ENCODE peak calls at places on chromosomes 13 and 19, in nine cellular contexts. U is astrocyte, O is AG04450, N is heart right ventricle, Q is fibroblast of lung, Z is left lung, T is aorta, B is GM23248, C is iPS DF 6.9. K is an unnamed sample.

GRCh38 chr13:103839460-103839859 is 773.2 kb upstream of the SLC10A2 start:
- DNase-seq in Z (no peak), T (no peak), C (no peak), B (no peak), U (no peak), N (no peak), O (no peak), Q (no peak), K (no peak)

GRCh38 chr19:30029721-30030510 is 87.9 kb downstream of the URI1 start:
- DNase-seq in O (no peak), B (no peak), N (no peak), U (peak), Q (peak), C (no peak), T (no peak), Z (no peak), K (peak)

GRCh38 chr13:111488466-111489132 is 168.2 kb downstream of the TEX29 start:
- DNase-seq in C (no peak), U (no peak), B (no peak), O (no peak), Q (no peak), N (no peak), Z (peak), T (no peak), K (no peak)

GRCh38 chr19:11574689-11575088 is 2.8 kb downstream of the ACP5 start:
- DNase-seq in O (no peak), Q (no peak), B (no peak), U (no peak), C (no peak), T (no peak), N (no peak), Z (no peak), K (no peak)

GRCh38 chr13:62875118-62875640 is 1459.5 kb upstream of the PCDH20 start:
- DNase-seq in B (no peak), O (no peak), U (no peak), T (no peak), Q (no peak), C (no peak), N (no peak), Z (no peak), K (no peak)

GRCh38 chr19:17370026-17370587 is 7.0 kb downstream of the PLVAP start:
- DNase-seq in Z (no peak), T (no peak), Q (peak), U (peak), N (no peak), B (peak), C (no peak), O (peak), K (no peak)

GRCh38 chr13:48319458-48320395 is 16.2 kb downstream of the RB1 start:
- DNase-seq in U (no peak), B (no peak), N (no peak), Z (peak), Q (no peak), T (no peak), C (no peak), O (no peak), K (no peak)

GRCh38 chr13:93268327-93269028 is 41.9 kb downstream of the GPC6 start:
- DNase-seq in Q (no peak), U (no peak), N (no peak), T (no peak), B (no peak), C (no peak), O (no peak), Z (no peak), K (no peak)

GRCh38 chr19:29499261-29499920 is 26.4 kb upstream of the VSTM2B start:
- DNase-seq in B (no peak), N (no peak), T (peak), Q (no peak), O (no peak), U (no peak), C (no peak), Z (no peak), K (no peak)

GRCh38 chr13:33380487-33381079 is 95.0 kb upstream of the STARD13 start:
- DNase-seq in N (no peak), O (no peak), Z (no peak), B (no peak), Q (no peak), C (no peak), U (no peak), T (no peak), K (no peak)

GRCh38 chr13:34002141-34002540 is 184.2 kb downstream of the RFC3 start:
- DNase-seq in Z (no peak), N (no peak), B (no peak), T (no peak), C (no peak), O (no peak), U (no peak), Q (no peak), K (no peak)

GRCh38 chr19:17180997-17181702 is 34.0 kb upstream of the USE1 start:
- DNase-seq in Z (no peak), O (no peak), B (no peak), N (no peak), C (no peak), U (no peak), T (no peak), Q (no peak), K (no peak)

GRCh38 chr19:11324079-11324661 is 15.3 kb downstream of the RAB3D start:
- DNase-seq in O (peak), T (peak), C (no peak), Q (peak), U (peak), N (peak), B (peak), Z (peak), K (peak)

GRCh38 chr19:5339950-5340636 is 519 bp downstream of the PTPRS start:
- DNase-seq in B (peak), C (no peak), Q (no peak), N (no peak), T (no peak), U (no peak), Z (peak), O (no peak), K (no peak)

GRCh38 chr19:46802152-46802551 is 13.8 kb upstream of the SLC1A5 start:
- DNase-seq in N (no peak), U (no peak), T (no peak), B (no peak), Z (no peak), Q (no peak), O (no peak), C (no peak), K (no peak)

GRCh38 chr19:3520166-3521103 is 14.3 kb downstream of the FZR1 start:
- DNase-seq in T (no peak), Z (no peak), O (no peak), B (no peak), C (no peak), Q (no peak), N (no peak), U (no peak), K (peak)

GRCh38 chr19:45162464-45163143 is 1.8 kb upstream of the NKPD1 start:
- DNase-seq in O (no peak), T (no peak), B (no peak), C (no peak), N (no peak), Z (no peak), Q (no peak), U (no peak), K (no peak)

GRCh38 chr19:6108721-6109633 is 1.3 kb downstream of the RFX2 start:
- DNase-seq in N (peak), Z (peak), O (no peak), B (peak), C (no peak), U (peak), T (peak), Q (peak), K (no peak)

GRCh38 chr13:95524270-95524901 is 28.1 kb upstream of the CLDN10 start:
- DNase-seq in O (no peak), B (peak), U (no peak), C (no peak), Q (peak), Z (no peak), T (no peak), N (no peak), K (peak)

GRCh38 chr19:5340637-5341447 is at the start of gene PTPRS:
- DNase-seq in Q (peak), B (peak), U (peak), T (peak), C (no peak), Z (peak), O (peak), N (peak), K (no peak)

GRCh38 chr19:4088975-4089374 is 22.3 kb upstream of the ZBTB7A start:
- DNase-seq in C (no peak), U (no peak), T (no peak), Q (no peak), Z (no peak), O (no peak), N (no peak), B (no peak), K (no peak)

GRCh38 chr13:27962128-27962841 is 6.8 kb downstream of the CDX2 start:
- DNase-seq in B (no peak), N (no peak), O (no peak), Q (no peak), Z (no peak), C (no peak), T (no peak), U (no peak), K (no peak)

GRCh38 chr19:48321622-48322591 is 3.4 kb upstream of the EMP3 start:
- DNase-seq in O (peak), T (peak), Z (peak), C (no peak), B (peak), Q (peak), U (peak), N (peak), K (peak)

GRCh38 chr19:54424660-54425381 is 9.6 kb downstream of the TTYH1 start:
- DNase-seq in T (no peak), B (no peak), Q (no peak), N (no peak), U (no peak), Z (no peak), C (no peak), O (no peak), K (no peak)

GRCh38 chr19:14440049-14440448 is 6.9 kb downstream of the PKN1 start:
- DNase-seq in C (no peak), U (no peak), N (peak), Q (no peak), B (no peak), T (peak), Z (peak), O (no peak), K (no peak)

DNA sequence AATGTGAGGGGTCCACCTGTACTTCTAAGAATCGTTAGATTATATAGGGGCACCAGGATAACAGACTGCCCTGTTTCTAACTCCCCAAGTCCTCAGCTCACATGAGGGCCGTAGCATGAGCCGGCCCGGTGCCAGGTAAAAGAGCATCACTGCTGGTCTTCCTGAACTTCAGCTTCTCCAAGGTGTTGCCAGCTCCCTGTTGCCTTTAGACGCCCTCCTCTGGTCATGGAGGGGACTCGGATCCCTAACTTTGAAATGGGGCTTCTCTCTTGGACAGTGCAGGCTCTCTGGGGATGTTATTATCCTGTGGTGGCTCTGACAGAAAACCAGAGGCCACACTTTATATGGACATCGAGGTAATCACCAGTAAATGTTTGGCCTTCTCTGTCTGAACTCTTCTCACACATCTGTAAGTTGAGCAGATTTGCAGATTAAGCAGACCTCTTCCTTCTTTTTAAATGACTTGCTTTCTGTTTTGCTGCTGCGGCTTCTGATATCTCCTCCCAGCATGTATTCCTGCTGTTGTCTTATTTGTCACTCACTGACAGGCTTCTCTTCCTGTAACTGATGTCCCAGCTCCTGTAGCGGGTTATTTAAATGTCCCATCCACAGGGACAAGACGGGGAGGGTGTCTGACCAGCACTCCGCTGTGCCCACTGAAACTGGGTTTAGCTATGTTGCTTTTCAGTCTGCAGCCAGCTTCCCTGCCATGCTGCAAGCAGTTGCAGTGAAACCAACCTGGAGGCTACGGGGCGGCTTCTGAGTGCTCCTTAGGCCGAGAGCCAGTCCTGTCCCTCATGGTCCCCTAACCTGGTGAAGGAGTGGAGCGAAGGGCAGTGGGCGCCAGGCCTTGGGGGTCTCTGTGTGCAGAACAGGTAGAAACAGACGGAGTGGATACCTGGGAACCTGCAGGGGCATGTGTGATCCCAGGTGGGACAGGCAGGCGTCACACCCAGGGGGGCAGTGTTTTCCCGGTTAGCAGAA is 39.2 kb downstream of the TSSK6 start:
- DNase-seq in O (no peak), B (peak), T (no peak), C (no peak), Q (no peak), Z (peak), U (no peak), N (no peak), K (no peak)
- H3K27ac ChIP-seq in O (no peak), B (no peak), T (no peak), C (no peak), Q (no peak), Z (no peak), U (no peak), N (no peak), K (no peak)

DNA sequence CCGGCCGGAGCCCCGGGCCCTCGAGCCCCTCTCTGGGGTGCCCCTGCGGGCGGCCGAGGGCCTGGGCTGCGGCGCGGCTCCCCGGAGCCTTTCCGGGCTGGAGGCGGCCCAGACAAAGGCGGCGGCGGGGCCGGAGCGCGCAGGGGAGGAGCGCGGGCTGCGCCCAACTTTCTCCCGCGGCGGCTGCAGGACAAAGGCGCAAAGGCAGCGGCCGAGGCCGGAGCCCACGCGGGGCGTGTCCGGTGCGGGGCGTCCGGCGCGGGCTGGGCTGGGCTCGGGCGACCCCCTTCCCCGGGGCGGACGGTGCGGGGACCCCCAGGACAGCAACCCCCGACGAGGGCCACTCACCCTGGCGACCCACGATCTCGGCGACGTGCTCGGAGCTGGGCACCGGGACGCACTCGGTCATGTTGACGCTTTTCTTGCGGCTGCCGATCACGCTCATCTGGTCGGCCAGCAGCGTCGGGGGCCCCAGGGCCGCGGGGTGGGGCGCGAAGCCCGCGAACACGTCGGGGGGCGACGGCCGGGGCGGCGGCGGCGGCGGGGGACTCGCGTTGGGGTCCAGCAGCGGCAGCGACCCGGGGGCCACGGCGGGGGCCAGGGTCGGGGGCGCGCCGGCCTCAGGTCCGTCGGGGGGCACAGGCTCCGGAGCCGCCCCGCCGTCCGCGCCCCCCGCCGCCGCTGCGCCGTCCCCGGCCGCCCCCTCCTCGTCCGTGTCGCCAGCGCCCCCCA is 843 bp downstream of the MEX3D start:
- DNase-seq in U (peak), O (no peak), Z (no peak), B (peak), T (peak), C (no peak), Q (no peak), N (no peak), K (no peak)
- H3K27ac ChIP-seq in U (peak), O (peak), Z (peak), B (peak), T (no peak), C (no peak), Q (peak), N (peak), K (peak)

GRCh38 chr13:114015608-114016295 is 41.9 kb upstream of the C13orf46 start:
- DNase-seq in Z (peak), B (peak), N (peak), O (no peak), U (no peak), Q (peak), C (no peak), T (no peak), K (peak)

GRCh38 chr13:114016321-114017027 is 42.6 kb upstream of the C13orf46 start:
- DNase-seq in Z (peak), T (no peak), U (no peak), O (no peak), N (no peak), B (no peak), C (no peak), Q (no peak), K (no peak)

GRCh38 chr13:114013336-114013735 is 39.5 kb upstream of the C13orf46 start:
- DNase-seq in C (no peak), B (no peak), N (no peak), Q (no peak), Z (no peak), T (no peak), U (no peak), O (no peak), K (no peak)

GRCh38 chr13:114013952-114014629 is 40.2 kb upstream of the C13orf46 start:
- DNase-seq in T (no peak), Q (no peak), Z (peak), B (no peak), U (no peak), C (no peak), O (no peak), N (no peak), K (no peak)

GRCh38 chr13:114015111-114015551 is 41.3 kb upstream of the C13orf46 start:
- DNase-seq in N (no peak), U (no peak), O (no peak), Z (peak), C (no peak), T (no peak), B (no peak), Q (no peak), K (no peak)
- H3K27ac ChIP-seq in N (no peak), U (no peak), O (no peak), Z (no peak), C (no peak), T (no peak), B (peak), Q (no peak), K (peak)

GRCh38 chr13:79404985-79405384 is 1.1 kb downstream of the RBM26 start:
- DNase-seq in N (no peak), T (no peak), C (no peak), U (no peak), B (peak), O (no peak), Q (no peak), Z (no peak), K (no peak)
- H3K27ac ChIP-seq in N (peak), T (no peak), C (no peak), U (peak), B (peak), O (no peak), Q (peak), Z (no peak), K (peak)

DNA sequence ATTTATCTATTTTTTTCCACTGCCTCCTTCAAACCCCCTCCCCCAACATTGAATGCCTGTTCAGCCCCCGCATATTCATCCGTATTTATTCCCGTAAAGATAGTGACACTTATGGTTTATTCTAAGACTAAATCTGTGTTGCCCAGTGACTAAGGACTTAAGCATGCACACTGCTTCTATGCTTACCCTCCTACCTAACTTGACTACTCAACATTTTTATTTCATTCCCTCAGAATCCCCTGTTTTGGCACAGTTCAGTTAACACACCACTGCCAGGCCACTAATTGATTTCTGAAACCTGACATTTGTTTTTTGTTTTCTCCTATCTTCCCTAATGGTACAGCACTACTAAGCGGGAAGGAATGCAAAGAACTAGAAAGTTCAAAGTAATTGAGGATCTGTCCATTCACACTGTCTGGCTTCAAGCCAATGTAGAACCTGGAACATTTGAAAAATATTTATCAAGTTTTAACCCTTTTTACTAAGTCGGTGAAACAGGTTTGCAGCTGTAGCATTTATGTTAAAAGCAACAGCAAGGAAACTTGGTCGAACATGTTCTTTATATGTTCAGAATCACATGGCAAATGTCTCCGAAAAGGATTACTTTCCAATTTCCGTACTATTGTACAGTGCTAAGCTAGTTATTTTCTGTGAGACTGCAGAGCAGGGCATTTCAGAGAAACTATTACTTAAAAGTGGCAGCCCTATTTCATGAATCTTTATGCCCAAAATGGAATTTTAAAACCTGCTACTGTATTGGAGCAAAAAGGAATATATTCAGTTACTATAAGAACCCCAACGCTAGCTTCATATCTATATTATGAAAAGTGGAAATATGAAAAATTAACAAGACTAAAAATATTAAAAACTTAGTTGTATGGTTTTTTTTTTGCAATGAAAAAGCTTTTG is 2.5 kb upstream of the KLF5 start:
- DNase-seq in N (no peak), Q (peak), U (peak), T (no peak), C (no peak), Z (no peak), O (no peak), B (peak), K (no peak)
- H3K27ac ChIP-seq in N (no peak), Q (no peak), U (peak), T (no peak), C (no peak), Z (no peak), O (no peak), B (no peak), K (peak)

DNA sequence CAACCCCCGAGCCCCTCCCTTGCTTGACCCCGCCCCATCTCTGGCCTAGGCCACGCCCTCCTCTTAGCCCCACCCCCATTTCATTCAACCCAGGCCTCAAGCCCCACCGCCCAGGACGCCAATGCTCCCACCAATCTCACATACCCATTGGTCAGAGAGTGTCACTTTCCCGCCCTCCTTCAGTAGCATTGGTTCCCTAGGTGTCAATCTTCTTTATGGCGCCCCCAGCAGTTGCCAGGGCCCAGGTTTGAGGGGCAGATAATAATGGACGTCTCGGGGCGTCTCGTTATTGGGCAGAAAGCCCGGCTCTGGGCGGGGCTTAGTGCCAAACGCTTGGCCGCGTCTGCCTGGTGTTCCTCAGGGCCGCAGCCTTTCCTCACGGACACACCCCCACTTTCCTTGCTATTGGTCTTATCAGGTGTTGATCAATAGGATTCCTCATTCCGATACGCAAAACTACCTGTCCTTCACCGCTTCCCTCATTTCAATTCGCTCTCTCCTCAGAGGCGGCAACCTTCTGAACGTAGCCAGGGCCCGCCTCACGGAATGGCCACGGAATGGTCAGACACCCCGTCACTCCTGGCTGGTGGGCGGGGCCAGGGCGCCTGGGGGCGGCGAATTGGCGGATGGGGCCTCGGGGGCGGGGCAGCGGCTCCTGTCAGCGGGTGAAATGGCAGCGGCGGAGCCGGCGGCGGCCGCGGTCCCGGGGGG is at the start of gene EVI5L:
- DNase-seq in U (peak), B (peak), N (peak), Q (peak), Z (peak), T (peak), O (peak), C (peak), K (peak)
- H3K27ac ChIP-seq in U (peak), B (no peak), N (no peak), Q (no peak), Z (no peak), T (no peak), O (no peak), C (no peak), K (no peak)

K was measured in epithelial cell of prostate.